ENCODE peak calls at places on chromosomes 16 and 17, in nine cellular contexts. X is IMR-90, A is neural progenitor cell, Q is GM23248, T is Karpas-422, W is fibroblast of lung, N is H9, O is K562, H is OCI-LY7. G is an unnamed sample.

GRCh38 chr17:77352441-77352840 is 211.7 kb downstream of the SEC14L1 start:
- DNase-seq in X (no peak), A (no peak), Q (no peak), T (no peak), W (no peak), N (no peak), O (no peak), H (no peak), G (no peak)

GRCh38 chr17:66383353-66383752 is 80.9 kb downstream of the PRKCA start:
- DNase-seq in X (peak), A (no peak), Q (peak), T (no peak), W (peak), N (no peak), O (no peak), H (no peak), G (no peak)

GRCh38 chr17:45734598-45734997 is 49.5 kb upstream of the CRHR1 start:
- DNase-seq in X (no peak), A (no peak), Q (no peak), T (peak), W (no peak), N (peak), O (no peak), H (no peak), G (no peak)

GRCh38 chr17:81258292-81258691 is 19.2 kb downstream of the NDUFAF8 start:
- DNase-seq in X (no peak), A (peak), Q (no peak), T (no peak), W (no peak), N (peak), O (no peak), H (no peak), G (no peak)

GRCh38 chr17:29959658-29960337 is 18.4 kb downstream of the EFCAB5 start:
- DNase-seq in X (peak), A (no peak), Q (peak), T (no peak), W (peak), N (no peak), O (no peak), H (no peak), G (no peak)

GRCh38 chr16:67092227-67092626 is 17.5 kb upstream of the PHAF1 start:
- DNase-seq in X (peak), A (no peak), Q (peak), T (no peak), W (no peak), N (no peak), O (no peak), H (no peak), G (no peak)

GRCh38 chr17:38749222-38750043 is 1.3 kb upstream of the PCGF2 start:
- DNase-seq in X (peak), A (peak), Q (peak), T (no peak), W (peak), N (peak), O (peak), H (no peak), G (peak)

GRCh38 chr16:57794849-57795430 is 7.4 kb downstream of the KIFC3 start:
- DNase-seq in X (no peak), A (no peak), Q (no peak), T (no peak), W (no peak), N (no peak), O (no peak), H (no peak), G (no peak)

GRCh38 chr17:56918916-56919315 is 5.1 kb upstream of the TRIM25 start:
- DNase-seq in X (no peak), A (no peak), Q (peak), T (no peak), W (peak), N (no peak), O (no peak), H (no peak), G (peak)

GRCh38 chr16:67846320-67847063 is at the start of gene NUTF2:
- DNase-seq in X (peak), A (peak), Q (peak), T (peak), W (peak), N (peak), O (peak), H (peak), G (peak)

GRCh38 chr17:80504671-80505413 is 28.4 kb upstream of the NPTX1 start:
- DNase-seq in X (peak), A (no peak), Q (peak), T (no peak), W (no peak), N (no peak), O (no peak), H (peak), G (no peak)

GRCh38 chr17:43690624-43691316 is 29.0 kb upstream of the MEOX1 start:
- DNase-seq in X (no peak), A (no peak), Q (no peak), T (no peak), W (no peak), N (peak), O (no peak), H (no peak), G (no peak)

GRCh38 chr17:1724869-1725641 is 551 bp downstream of the WDR81 start:
- DNase-seq in X (no peak), A (peak), Q (no peak), T (peak), W (no peak), N (no peak), O (no peak), H (no peak), G (no peak)

GRCh38 chr17:4901648-4902344 is 1.1 kb downstream of the CHRNE start:
- DNase-seq in X (no peak), A (no peak), Q (no peak), T (no peak), W (no peak), N (peak), O (peak), H (no peak), G (no peak)

GRCh38 chr17:12133183-12133582 is 112.5 kb downstream of the MAP2K4 start:
- DNase-seq in X (peak), A (no peak), Q (no peak), T (peak), W (no peak), N (no peak), O (no peak), H (no peak), G (no peak)

GRCh38 chr16:84339316-84339715 is 29.0 kb upstream of the ATP2C2 start:
- DNase-seq in X (no peak), A (no peak), Q (no peak), T (no peak), W (no peak), N (no peak), O (no peak), H (no peak), G (no peak)

GRCh38 chr17:42518046-42518754 is 17.8 kb upstream of the NAGLU start:
- DNase-seq in X (peak), A (no peak), Q (peak), T (no peak), W (peak), N (peak), O (peak), H (no peak), G (peak)

GRCh38 chr17:58317421-58318064 is 11.1 kb downstream of the TSPOAP1 start:
- DNase-seq in X (peak), A (peak), Q (peak), T (peak), W (peak), N (peak), O (no peak), H (peak), G (peak)

GRCh38 chr17:12055889-12056288 is 35.2 kb downstream of the MAP2K4 start:
- DNase-seq in X (no peak), A (no peak), Q (no peak), T (no peak), W (no peak), N (no peak), O (no peak), H (no peak), G (no peak)

GRCh38 chr16:68414581-68414980 is 33.7 kb downstream of the SMPD3 start:
- DNase-seq in X (no peak), A (no peak), Q (no peak), T (no peak), W (no peak), N (no peak), O (no peak), H (no peak), G (no peak)

GRCh38 chr16:18832021-18832420 is 30.7 kb upstream of the ARL6IP1 start:
- DNase-seq in X (no peak), A (peak), Q (no peak), T (no peak), W (no peak), N (no peak), O (no peak), H (no peak), G (no peak)

GRCh38 chr17:64200080-64201042 is 62.7 kb downstream of the TEX2 start:
- DNase-seq in X (peak), A (no peak), Q (peak), T (no peak), W (peak), N (no peak), O (no peak), H (no peak), G (no peak)

GRCh38 chr17:57490890-57491289 is 234.6 kb downstream of the MSI2 start:
- DNase-seq in X (no peak), A (no peak), Q (no peak), T (no peak), W (no peak), N (no peak), O (no peak), H (no peak), G (no peak)

GRCh38 chr17:32519769-32520701 is 33.2 kb downstream of the CDK5R1 start:
- DNase-seq in X (no peak), A (peak), Q (peak), T (no peak), W (no peak), N (peak), O (no peak), H (no peak), G (no peak)

GRCh38 chr16:75329933-75330332 is 78.5 kb upstream of the BCAR1 start:
- DNase-seq in X (no peak), A (no peak), Q (no peak), T (no peak), W (no peak), N (no peak), O (no peak), H (no peak), G (no peak)

GRCh38 chr17:63542218-63542545 is 8.1 kb upstream of the DCAF7 start:
- DNase-seq in X (no peak), A (no peak), Q (no peak), T (no peak), W (no peak), N (no peak), O (no peak), H (no peak), G (no peak)

GRCh38 chr16:74660383-74660782 is 6.3 kb downstream of the RFWD3 start:
- DNase-seq in X (no peak), A (no peak), Q (no peak), T (no peak), W (no peak), N (no peak), O (no peak), H (no peak), G (peak)

GRCh38 chr16:57377080-57377841 is 5.0 kb downstream of the CX3CL1 start:
- DNase-seq in X (peak), A (no peak), Q (no peak), T (peak), W (no peak), N (peak), O (no peak), H (peak), G (peak)

GRCh38 chr17:49496866-49497146 is 1.7 kb downstream of the NGFR start:
- DNase-seq in X (no peak), A (no peak), Q (peak), T (no peak), W (no peak), N (no peak), O (no peak), H (no peak), G (no peak)

GRCh38 chr16:87806246-87806607 is 40.4 kb upstream of the KLHDC4 start:
- DNase-seq in X (peak), A (no peak), Q (peak), T (peak), W (peak), N (no peak), O (peak), H (no peak), G (peak)

GRCh38 chr16:75550211-75550662 is 5.8 kb downstream of the TMEM231 start:
- DNase-seq in X (peak), A (peak), Q (peak), T (peak), W (peak), N (peak), O (no peak), H (peak), G (peak)

GRCh38 chr16:66703359-66704215 is 7.0 kb upstream of the CMTM4 start:
- DNase-seq in X (no peak), A (no peak), Q (peak), T (no peak), W (peak), N (no peak), O (peak), H (no peak), G (peak)

GRCh38 chr17:77325826-77326581 is 185.2 kb downstream of the SEC14L1 start:
- DNase-seq in X (no peak), A (no peak), Q (peak), T (no peak), W (no peak), N (peak), O (no peak), H (peak), G (no peak)

GRCh38 chr17:83091257-83092141 is 12.1 kb downstream of the METRNL start:
- DNase-seq in X (no peak), A (no peak), Q (peak), T (no peak), W (no peak), N (no peak), O (no peak), H (no peak), G (no peak)

GRCh38 chr17:68425979-68426378 is 31.3 kb downstream of the WIPI1 start:
- DNase-seq in X (no peak), A (peak), Q (no peak), T (no peak), W (no peak), N (no peak), O (no peak), H (no peak), G (no peak)

GRCh38 chr16:24036614-24037013 is 200.8 kb downstream of the PRKCB start:
- DNase-seq in X (peak), A (peak), Q (peak), T (peak), W (peak), N (peak), O (peak), H (peak), G (peak)

GRCh38 chr16:3431779-3432219 is 11.5 kb downstream of the ZNF597 start:
- DNase-seq in X (peak), A (no peak), Q (peak), T (no peak), W (peak), N (no peak), O (peak), H (no peak), G (no peak)

GRCh38 chr16:3444032-3444388 is 530 bp downstream of the NAA60 start:
- DNase-seq in X (peak), A (peak), Q (peak), T (peak), W (peak), N (no peak), O (no peak), H (peak), G (peak)

GRCh38 chr17:30323895-30324319 is 9.9 kb downstream of the TMIGD1 start:
- DNase-seq in X (no peak), A (no peak), Q (peak), T (peak), W (peak), N (no peak), O (no peak), H (peak), G (peak)

GRCh38 chr16:85626191-85626951 is 13.2 kb downstream of the GSE1 start:
- DNase-seq in X (no peak), A (peak), Q (no peak), T (no peak), W (no peak), N (peak), O (no peak), H (no peak), G (no peak)

DNA sequence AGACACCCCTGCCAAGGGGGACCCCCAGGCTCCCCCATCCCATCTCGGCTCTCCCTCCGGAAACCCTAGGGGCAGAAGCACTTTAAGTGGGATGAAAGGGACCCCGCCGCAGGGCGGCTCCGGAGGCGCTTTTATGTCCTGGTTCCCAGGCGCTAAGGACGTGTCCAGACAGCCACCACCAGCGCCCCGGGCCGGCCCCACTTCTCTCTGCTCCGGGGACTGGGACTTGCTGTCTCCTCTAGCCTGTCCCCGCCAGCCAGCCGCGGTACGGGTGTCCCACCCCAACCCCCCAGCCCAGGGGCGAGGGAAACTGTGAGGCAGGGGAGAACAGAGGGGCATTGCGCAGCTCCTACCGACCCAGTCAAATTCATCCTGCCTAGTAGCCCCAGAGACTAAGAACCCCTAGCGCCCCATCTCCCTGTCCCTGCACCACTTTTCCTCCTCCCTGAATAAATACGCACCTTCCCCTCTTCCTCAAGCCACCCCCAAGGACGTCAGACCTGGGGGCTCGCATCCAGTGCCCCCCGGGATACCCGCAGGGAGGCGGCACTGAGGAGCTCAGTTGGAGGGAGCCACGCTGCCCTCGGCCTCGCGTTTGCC is 4.1 kb downstream of the SP6 start:
- DNase-seq in X (no peak), A (peak), Q (no peak), T (no peak), W (no peak), N (peak), O (no peak), H (no peak), G (no peak)
- H3K4me2 ChIP-seq in X (no peak), A (peak), Q (no peak), T (no peak), W (no peak), N (peak), O (no peak), H (no peak), G (peak)

GRCh38 chr16:20507280-20507679 is 56.0 kb downstream of the ACSM2A start:
- DNase-seq in X (no peak), A (no peak), Q (no peak), T (no peak), W (no peak), N (no peak), O (no peak), H (no peak), G (no peak)
- H2AFZ ChIP-seq in X (no peak), A (no peak), Q (no peak), T (no peak), W (no peak), N (no peak), O (no peak), H (no peak), G (no peak)

DNA sequence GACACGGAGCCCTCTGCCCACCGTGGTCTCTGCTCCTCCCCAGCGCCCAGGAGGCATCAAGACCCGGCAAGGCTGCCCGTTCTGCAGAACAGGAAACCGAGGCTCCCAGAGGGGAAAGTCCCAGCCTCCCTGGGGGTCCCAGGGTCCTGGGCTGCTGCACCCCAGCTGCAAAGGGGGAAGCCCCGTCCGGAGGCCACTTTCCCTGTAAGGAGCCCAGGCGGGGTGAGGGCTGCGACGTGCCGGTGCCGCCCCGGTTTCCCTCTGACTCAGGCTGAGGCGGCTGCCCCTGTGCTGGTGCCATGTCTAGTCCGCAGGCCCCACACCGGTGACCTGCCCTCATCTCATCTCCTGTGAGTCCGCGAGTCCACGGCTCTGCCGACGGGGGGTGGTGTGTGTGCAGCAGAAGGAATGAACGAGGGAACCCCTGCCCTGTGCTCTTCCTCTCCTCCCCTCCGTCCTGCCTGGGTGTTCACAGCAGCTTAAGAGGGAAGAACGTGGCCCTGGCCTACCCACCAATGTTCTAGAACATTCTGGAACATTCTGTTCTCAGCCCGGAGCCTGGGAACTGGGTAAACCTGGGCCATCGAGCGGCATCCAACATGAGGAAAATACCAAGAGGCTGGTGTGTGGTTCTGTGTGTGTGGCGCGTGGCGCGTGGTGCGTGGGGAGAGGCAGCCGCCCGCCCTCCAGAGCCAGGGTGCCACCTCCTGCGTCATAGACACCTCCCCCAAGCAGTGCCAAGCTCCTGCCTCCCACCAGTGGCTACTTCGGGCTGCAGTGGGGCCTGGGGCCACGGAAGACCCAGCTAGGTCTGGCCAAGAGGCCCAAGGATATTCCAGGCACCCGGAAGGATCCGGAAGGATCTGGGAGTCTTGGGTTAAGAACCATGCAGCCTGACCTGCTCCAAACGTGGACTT is 7.0 kb upstream of the CBFA2T3 start:
- DNase-seq in X (no peak), A (no peak), Q (no peak), T (no peak), W (no peak), N (no peak), O (no peak), H (peak), G (no peak)
- H3K4me2 ChIP-seq in X (no peak), A (no peak), Q (no peak), T (no peak), W (no peak), N (no peak), O (no peak), H (peak), G (no peak)

GRCh38 chr17:7838291-7839075 is 4.5 kb downstream of the KDM6B start:
- DNase-seq in X (peak), A (peak), Q (peak), T (peak), W (peak), N (peak), O (peak), H (peak), G (no peak)

GRCh38 chr17:7835818-7836595 is 2.0 kb downstream of the KDM6B start:
- DNase-seq in X (peak), A (peak), Q (peak), T (no peak), W (peak), N (no peak), O (no peak), H (no peak), G (peak)

GRCh38 chr17:7837375-7838290 is 3.6 kb downstream of the KDM6B start:
- DNase-seq in X (no peak), A (peak), Q (peak), T (peak), W (no peak), N (no peak), O (no peak), H (peak), G (no peak)

GRCh38 chr17:7834891-7835817 is 1.1 kb downstream of the KDM6B start:
- DNase-seq in X (peak), A (peak), Q (peak), T (peak), W (peak), N (peak), O (peak), H (peak), G (peak)

DNA sequence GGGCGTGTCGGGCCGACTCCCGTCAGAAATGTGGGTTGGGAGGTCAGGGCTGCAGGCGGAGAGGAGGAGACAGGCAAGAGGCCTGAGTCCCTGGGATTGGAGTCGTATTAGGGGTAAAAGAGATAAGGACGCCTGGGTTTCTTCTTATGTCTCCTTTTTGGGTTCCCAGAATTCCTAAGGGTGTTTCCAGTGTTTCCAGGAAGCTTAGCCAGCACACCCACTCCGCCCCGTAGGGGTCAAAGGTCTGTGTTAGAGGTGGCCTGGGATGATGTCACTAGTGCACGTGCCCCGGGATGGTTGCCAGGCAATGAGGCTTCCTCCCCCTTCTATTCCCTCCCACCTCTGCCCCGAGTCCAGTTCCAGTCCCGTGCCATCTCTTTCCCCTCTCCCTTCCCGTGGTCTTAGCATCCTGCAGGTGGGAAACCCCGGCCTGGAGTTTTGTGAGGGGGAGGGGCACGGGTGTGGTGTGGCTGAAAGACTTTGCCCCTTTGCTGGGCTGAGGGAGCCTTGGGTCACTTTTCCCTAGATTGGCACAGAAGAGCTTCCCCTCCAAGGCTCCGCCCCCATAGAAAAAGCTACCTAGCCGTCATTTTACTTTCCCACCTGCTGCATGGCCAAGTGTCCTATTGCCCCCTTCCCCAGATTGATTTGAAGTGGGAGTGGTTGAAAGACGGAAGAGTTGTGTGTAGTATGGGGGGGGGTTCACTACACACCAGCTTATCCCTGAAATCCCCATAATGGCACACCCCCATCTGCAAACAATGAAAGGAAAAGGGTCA is 2.8 kb downstream of the KDM6B start:
- DNase-seq in X (peak), A (peak), Q (peak), T (peak), W (peak), N (peak), O (peak), H (peak), G (peak)
- H2AFZ ChIP-seq in X (peak), A (no peak), Q (peak), T (no peak), W (no peak), N (no peak), O (peak), H (peak), G (peak)